ENCODE peak calls at places on chromosomes 13 and 19, in four cellular contexts. One of them, this sample, is unnamed.

GRCh38 chr19:30882411-30883005 is 466.7 kb downstream of the TSHZ3 start:
- DNase-seq in AG08395: no peak
- DNase-seq in epithelial cell of esophagus: no peak
- DNase-seq in neuronal stem cell: no peak
- DNase-seq in this sample: no peak

GRCh38 chr19:54253331-54254194 is 3.5 kb downstream of the LILRB5 start:
- DNase-seq in neuronal stem cell: no peak
- DNase-seq in AG08395: no peak
- DNase-seq in epithelial cell of esophagus: no peak
- DNase-seq in this sample: no peak

GRCh38 chr19:21321996-21322395 is 7.2 kb downstream of the ZNF708 start:
- DNase-seq in AG08395: no peak
- DNase-seq in neuronal stem cell: no peak
- DNase-seq in epithelial cell of esophagus: peak; percentile 11
- DNase-seq in this sample: no peak

GRCh38 chr13:74930402-74931165 is 551.4 kb downstream of the TBC1D4 start:
- DNase-seq in AG08395: peak; percentile 55
- DNase-seq in neuronal stem cell: no peak
- DNase-seq in epithelial cell of esophagus: peak; percentile 81
- DNase-seq in this sample: no peak

GRCh38 chr19:43634877-43635560 is 4.6 kb downstream of the CADM4 start:
- DNase-seq in neuronal stem cell: peak; percentile 75
- DNase-seq in AG08395: no peak
- DNase-seq in epithelial cell of esophagus: no peak
- DNase-seq in this sample: no peak

GRCh38 chr19:27714857-27715256 is 1498.1 kb downstream of the UQCRFS1 start:
- DNase-seq in epithelial cell of esophagus: no peak
- DNase-seq in AG08395: no peak
- DNase-seq in neuronal stem cell: no peak
- DNase-seq in this sample: no peak

GRCh38 chr19:27922970-27923369 is 1290.0 kb downstream of the UQCRFS1 start:
- DNase-seq in epithelial cell of esophagus: no peak
- DNase-seq in AG08395: no peak
- DNase-seq in neuronal stem cell: no peak
- DNase-seq in this sample: no peak

GRCh38 chr19:33458171-33458633 is 63.4 kb downstream of the PEPD start:
- DNase-seq in AG08395: no peak
- DNase-seq in epithelial cell of esophagus: no peak
- DNase-seq in neuronal stem cell: no peak
- DNase-seq in this sample: no peak

GRCh38 chr13:41554626-41555386 is 97.5 kb downstream of the RGCC start:
- DNase-seq in neuronal stem cell: no peak
- DNase-seq in AG08395: no peak
- DNase-seq in epithelial cell of esophagus: no peak
- DNase-seq in this sample: no peak

GRCh38 chr19:2491130-2491801 is 15.3 kb downstream of the GADD45B start:
- DNase-seq in epithelial cell of esophagus: peak; percentile 91
- DNase-seq in AG08395: peak; percentile 79
- DNase-seq in neuronal stem cell: no peak
- DNase-seq in this sample: no peak

GRCh38 chr19:45919678-45920077 is 5.1 kb upstream of the NANOS2 start:
- DNase-seq in epithelial cell of esophagus: no peak
- DNase-seq in neuronal stem cell: no peak
- DNase-seq in AG08395: no peak
- DNase-seq in this sample: no peak

GRCh38 chr19:47613165-47614146 is 4.5 kb downstream of the BICRA start:
- DNase-seq in AG08395: peak; percentile 83
- DNase-seq in epithelial cell of esophagus: no peak
- DNase-seq in neuronal stem cell: peak; percentile 51
- DNase-seq in this sample: peak; percentile 45

GRCh38 chr19:1989513-1990229 is 25.8 kb downstream of the BTBD2 start:
- DNase-seq in neuronal stem cell: no peak
- DNase-seq in epithelial cell of esophagus: no peak
- DNase-seq in AG08395: no peak
- DNase-seq in this sample: no peak

GRCh38 chr13:110106726-110107125 is 200.2 kb downstream of the COL4A1 start:
- DNase-seq in AG08395: peak; percentile 49
- DNase-seq in neuronal stem cell: no peak
- DNase-seq in epithelial cell of esophagus: no peak
- DNase-seq in this sample: no peak

GRCh38 chr19:43725468-43725867 is 9.6 kb downstream of the IRGC start:
- DNase-seq in neuronal stem cell: no peak
- DNase-seq in epithelial cell of esophagus: no peak
- DNase-seq in AG08395: no peak
- DNase-seq in this sample: no peak

GRCh38 chr13:26991508-26992181 is 180.0 kb downstream of the USP12 start:
- DNase-seq in epithelial cell of esophagus: no peak
- DNase-seq in neuronal stem cell: no peak
- DNase-seq in AG08395: no peak
- DNase-seq in this sample: no peak

GRCh38 chr19:48962029-48962848 is 2.9 kb upstream of the FTL start:
- DNase-seq in neuronal stem cell: no peak
- DNase-seq in AG08395: no peak
- DNase-seq in epithelial cell of esophagus: peak; percentile 11
- DNase-seq in this sample: peak; percentile 29

GRCh38 chr13:97226788-97227627 is 4.9 kb downstream of the MBNL2 start:
- DNase-seq in epithelial cell of esophagus: no peak
- DNase-seq in AG08395: no peak
- DNase-seq in neuronal stem cell: no peak
- DNase-seq in this sample: no peak

GRCh38 chr19:403221-404036 is 5.5 kb downstream of the C2CD4C start:
- DNase-seq in AG08395: no peak
- DNase-seq in neuronal stem cell: no peak
- DNase-seq in epithelial cell of esophagus: no peak
- DNase-seq in this sample: peak; percentile 88

GRCh38 chr13:23609414-23610186 is 39.4 kb downstream of the TNFRSF19 start:
- DNase-seq in epithelial cell of esophagus: peak; percentile 34
- DNase-seq in AG08395: peak; percentile 48
- DNase-seq in neuronal stem cell: no peak
- DNase-seq in this sample: no peak

GRCh38 chr19:1856698-1857603 is 6.4 kb downstream of the KLF16 start:
- DNase-seq in neuronal stem cell: no peak
- DNase-seq in AG08395: peak; percentile 84
- DNase-seq in epithelial cell of esophagus: peak; percentile 87
- DNase-seq in this sample: no peak

GRCh38 chr13:87259479-87260083 is 411.6 kb upstream of the SLITRK5 start:
- DNase-seq in neuronal stem cell: no peak
- DNase-seq in AG08395: no peak
- DNase-seq in epithelial cell of esophagus: peak; percentile 20
- DNase-seq in this sample: peak; percentile 36

GRCh38 chr19:8004723-8005513 is 523 bp downstream of the ELAVL1 start:
- DNase-seq in epithelial cell of esophagus: peak; percentile 21
- DNase-seq in neuronal stem cell: no peak
- DNase-seq in AG08395: peak; percentile 21
- DNase-seq in this sample: no peak

GRCh38 chr13:44516771-44517170 is 59.4 kb downstream of the TSC22D1 start:
- DNase-seq in epithelial cell of esophagus: peak; percentile 27
- DNase-seq in neuronal stem cell: no peak
- DNase-seq in AG08395: no peak
- DNase-seq in this sample: no peak

GRCh38 chr19:2952953-2953481 is 8.2 kb upstream of the ZNF77 start:
- DNase-seq in epithelial cell of esophagus: peak; percentile 98
- DNase-seq in AG08395: no peak
- DNase-seq in neuronal stem cell: no peak
- DNase-seq in this sample: no peak

GRCh38 chr19:17107546-17108452 is 32.2 kb downstream of the MYO9B start:
- DNase-seq in AG08395: peak; percentile 97
- DNase-seq in epithelial cell of esophagus: peak; percentile 100
- DNase-seq in neuronal stem cell: no peak
- DNase-seq in this sample: no peak

GRCh38 chr13:26442541-26442940 is 114.9 kb upstream of the WASF3 start:
- DNase-seq in epithelial cell of esophagus: peak; percentile 35
- DNase-seq in neuronal stem cell: no peak
- DNase-seq in AG08395: peak; percentile 70
- DNase-seq in this sample: no peak

GRCh38 chr13:27137759-27138158 is 33.9 kb downstream of the USP12 start:
- DNase-seq in epithelial cell of esophagus: no peak
- DNase-seq in neuronal stem cell: no peak
- DNase-seq in AG08395: no peak
- DNase-seq in this sample: no peak

GRCh38 chr13:28579334-28579733 is 79.6 kb upstream of the POMP start:
- DNase-seq in neuronal stem cell: no peak
- DNase-seq in epithelial cell of esophagus: no peak
- DNase-seq in AG08395: no peak
- DNase-seq in this sample: no peak

GRCh38 chr13:40668335-40668734 is 1.9 kb upstream of the FOXO1 start:
- DNase-seq in neuronal stem cell: no peak
- DNase-seq in AG08395: no peak
- DNase-seq in epithelial cell of esophagus: peak; percentile 36
- DNase-seq in this sample: no peak

GRCh38 chr13:111033172-111034133 is 81.7 kb upstream of the ARHGEF7 start:
- DNase-seq in neuronal stem cell: no peak
- DNase-seq in AG08395: no peak
- DNase-seq in epithelial cell of esophagus: peak; percentile 11
- DNase-seq in this sample: no peak

GRCh38 chr19:11697284-11697855 is 41.4 kb downstream of the ZNF823 start:
- DNase-seq in epithelial cell of esophagus: no peak
- DNase-seq in AG08395: no peak
- DNase-seq in neuronal stem cell: no peak
- DNase-seq in this sample: no peak

GRCh38 chr19:43711751-43712355 is 4.0 kb upstream of the IRGC start:
- DNase-seq in neuronal stem cell: no peak
- DNase-seq in epithelial cell of esophagus: peak; percentile 44
- DNase-seq in AG08395: no peak
- DNase-seq in this sample: no peak

GRCh38 chr19:34230833-34231232 is 23.5 kb upstream of the GARRE1 start:
- DNase-seq in epithelial cell of esophagus: no peak
- DNase-seq in neuronal stem cell: no peak
- DNase-seq in AG08395: no peak
- DNase-seq in this sample: no peak

GRCh38 chr19:46818812-46819211 is 30.4 kb upstream of the SLC1A5 start:
- DNase-seq in neuronal stem cell: no peak
- DNase-seq in epithelial cell of esophagus: no peak
- DNase-seq in AG08395: no peak
- DNase-seq in this sample: no peak

GRCh38 chr13:111382411-111382810 is 62.0 kb downstream of the TEX29 start:
- DNase-seq in AG08395: no peak
- DNase-seq in epithelial cell of esophagus: no peak
- DNase-seq in neuronal stem cell: no peak
- DNase-seq in this sample: no peak

GRCh38 chr19:444677-445210 is 16.1 kb downstream of the SHC2 start:
- DNase-seq in epithelial cell of esophagus: no peak
- DNase-seq in AG08395: no peak
- DNase-seq in neuronal stem cell: no peak
- DNase-seq in this sample: no peak